ENCODE peak calls at places on chromosomes 1 and 21, in nine cellular contexts. W, R, U, O, Y, B, F, I and Z are unnamed samples.
A peak's percentile ranks its signal among the peaks of the same experiment; 100 is the strongest.

GRCh38 chr1:93851327-93851712 is 27.7 kb downstream of the DNTTIP2 start:
- DNase-seq in U (no peak), R (no peak), B (no peak), I (no peak), F (no peak), W (no peak), Y (no peak), O (no peak), Z (no peak)

GRCh38 chr21:17611414-17612022 is 1.2 kb downstream of the BTG3 start:
- DNase-seq in Y (peak; percentile 90), F (peak; percentile 72), B (peak; percentile 80), I (peak; percentile 86), U (peak; percentile 76), R (peak; percentile 59), O (peak; percentile 90), W (peak; percentile 94), Z (peak; percentile 75)

GRCh38 chr1:117181630-117182041 is 29.1 kb downstream of the VTCN1 start:
- DNase-seq in O (no peak), W (no peak), B (no peak), I (no peak), R (no peak), F (no peak), Y (peak; percentile 28), U (no peak), Z (no peak)

GRCh38 chr1:178634445-178634844 is 90.6 kb upstream of the RALGPS2 start:
- DNase-seq in Y (peak; percentile 62), O (no peak), U (no peak), W (peak; percentile 58), B (no peak), R (no peak), I (no peak), F (peak; percentile 70), Z (no peak)

GRCh38 chr1:81073580-81073979 is 727.2 kb upstream of the ADGRL2 start:
- DNase-seq in Y (no peak), I (no peak), W (no peak), O (no peak), F (no peak), B (no peak), R (no peak), U (no peak), Z (no peak)

GRCh38 chr1:156492591-156493080 is 7.9 kb downstream of the MEF2D start:
- DNase-seq in U (no peak), I (peak; percentile 64), F (peak; percentile 66), R (no peak), B (no peak), W (peak; percentile 83), O (no peak), Y (no peak), Z (no peak)

GRCh38 chr1:2840036-2840809 is 38.7 kb upstream of the TTC34 start:
- DNase-seq in Y (peak; percentile 34), F (no peak), O (no peak), I (peak; percentile 22), W (no peak), B (no peak), U (no peak), R (no peak), Z (no peak)

GRCh38 chr1:114154146-114154962 is 685 bp upstream of the SYT6 start:
- DNase-seq in O (peak; percentile 54), W (peak; percentile 67), B (no peak), F (no peak), U (peak; percentile 34), Y (peak; percentile 69), R (no peak), I (peak; percentile 45), Z (peak; percentile 12)

GRCh38 chr1:202616355-202616910 is 93.8 kb downstream of the SYT2 start:
- DNase-seq in O (no peak), R (no peak), W (no peak), Y (no peak), I (no peak), U (no peak), B (no peak), F (peak; percentile 43), Z (no peak)

GRCh38 chr1:68107771-68108170 is 57.3 kb upstream of the DIRAS3 start:
- DNase-seq in R (no peak), W (no peak), I (no peak), B (no peak), U (no peak), F (no peak), Y (no peak), O (no peak), Z (no peak)

GRCh38 chr1:94633051-94633450 is 91.5 kb upstream of the F3 start:
- DNase-seq in Y (no peak), O (no peak), W (no peak), B (no peak), R (no peak), F (no peak), U (no peak), I (no peak), Z (no peak)

GRCh38 chr21:42737969-42738590 is 84.7 kb downstream of the PDE9A start:
- DNase-seq in B (peak; percentile 47), F (peak; percentile 68), U (no peak), I (peak; percentile 76), O (no peak), Y (no peak), W (peak; percentile 67), R (no peak), Z (no peak)

DNA sequence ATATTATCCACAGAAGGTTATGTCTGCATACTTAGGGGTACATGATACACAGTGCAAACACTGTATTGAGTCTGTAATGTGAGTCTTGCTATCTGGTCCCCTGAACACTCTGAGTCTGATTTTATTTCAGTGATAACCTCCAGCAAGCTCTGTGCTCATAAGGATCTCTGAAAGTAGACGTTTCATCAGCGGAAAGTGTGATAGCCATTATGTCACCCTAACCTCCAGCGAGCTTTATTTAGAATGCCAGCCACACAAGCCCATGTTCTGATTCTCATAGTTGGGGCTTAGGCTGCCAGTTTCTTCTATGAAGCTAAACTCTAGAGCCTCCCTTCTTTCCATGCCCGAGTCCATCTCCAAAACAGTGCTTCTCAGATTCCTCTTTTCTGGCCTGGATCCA is 3.3 kb downstream of the NR5A2 start:
- DNase-seq in U (no peak), O (no peak), B (no peak), R (no peak), I (no peak), F (no peak), Y (no peak), W (no peak), Z (no peak)
- H3K27me3 ChIP-seq in U (peaks cover 83% of the 10 kb centered on the region), O (peaks cover 85% of the 10 kb centered on the region), B (no peaks in the 10 kb centered on the region), R (peaks cover 87% of the 10 kb centered on the region), I (peaks cover 65% of the 10 kb centered on the region), F (peaks cover 57% of the 10 kb centered on the region), Y (peaks cover 28% of the 10 kb centered on the region), W (peaks cover 48% of the 10 kb centered on the region), Z (peaks cover 89% of the 10 kb centered on the region)

GRCh38 chr1:245298781-245299180 is 144.0 kb downstream of the KIF26B start:
- DNase-seq in Y (no peak), R (no peak), W (no peak), U (no peak), I (no peak), B (no peak), O (no peak), F (no peak), Z (no peak)

GRCh38 chr1:245306020-245306419 is 151.2 kb downstream of the KIF26B start:
- DNase-seq in B (no peak), W (no peak), R (no peak), F (no peak), Y (no peak), O (no peak), U (no peak), I (no peak), Z (no peak)

GRCh38 chr1:245304698-245305097 is 149.9 kb downstream of the KIF26B start:
- DNase-seq in R (no peak), Y (no peak), W (no peak), F (no peak), O (no peak), U (no peak), I (no peak), B (no peak), Z (peak; percentile 17)

GRCh38 chr1:245301162-245301580 is 146.4 kb downstream of the KIF26B start:
- DNase-seq in I (no peak), U (no peak), O (no peak), R (no peak), Y (no peak), F (peak; percentile 66), B (no peak), W (peak; percentile 61), Z (no peak)

GRCh38 chr1:245301921-245302320 is 147.1 kb downstream of the KIF26B start:
- DNase-seq in I (no peak), B (no peak), U (no peak), O (no peak), W (no peak), Y (no peak), F (no peak), R (no peak), Z (no peak)
- H3K27me3 ChIP-seq in I (no peaks in the 10 kb centered on the region), B (no peaks in the 10 kb centered on the region), U (no peaks in the 10 kb centered on the region), O (peaks cover 32% of the 10 kb centered on the region), W (peaks cover 3% of the 10 kb centered on the region), Y (no peaks in the 10 kb centered on the region), F (no peaks in the 10 kb centered on the region), R (no peaks in the 10 kb centered on the region), Z (no peaks in the 10 kb centered on the region)

DNA sequence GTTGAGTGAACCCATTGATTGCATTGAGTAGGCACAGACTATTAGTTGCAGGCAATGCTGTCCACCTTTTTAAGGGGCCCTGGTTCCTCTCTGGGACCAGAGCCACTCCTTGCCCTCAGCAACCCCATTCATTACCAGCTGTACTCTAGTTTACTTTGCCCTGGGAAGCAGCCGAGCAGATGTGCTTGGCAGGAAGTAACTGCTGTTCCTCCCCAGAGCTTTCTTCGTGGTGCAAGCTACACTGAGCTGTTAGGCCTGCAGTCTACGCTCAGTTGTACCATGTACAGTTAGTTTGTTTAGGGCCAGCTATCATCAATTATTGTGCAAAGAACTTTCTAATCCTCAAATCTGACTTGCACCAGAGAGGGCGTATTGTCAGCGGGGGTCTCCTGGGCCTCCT is 7.2 kb downstream of the ASCL5 start:
- DNase-seq in R (no peak), O (no peak), I (no peak), B (no peak), Y (no peak), U (no peak), W (no peak), F (no peak), Z (no peak)
- H3K27me3 ChIP-seq in R (peaks cover 28% of the 10 kb centered on the region), O (no peaks in the 10 kb centered on the region), I (peaks cover 17% of the 10 kb centered on the region), B (no peaks in the 10 kb centered on the region), Y (no peaks in the 10 kb centered on the region), U (peaks cover 15% of the 10 kb centered on the region), W (peaks cover 15% of the 10 kb centered on the region), F (peaks cover 2% of the 10 kb centered on the region), Z (peaks cover 80% of the 10 kb centered on the region)

GRCh38 chr1:154831470-154831869 is 38.6 kb downstream of the KCNN3 start:
- DNase-seq in I (no peak), F (no peak), U (no peak), R (no peak), O (peak; percentile 43), B (no peak), W (no peak), Y (no peak), Z (no peak)

GRCh38 chr1:154835531-154836285 is 34.4 kb downstream of the KCNN3 start:
- DNase-seq in W (no peak), F (no peak), R (no peak), Y (no peak), O (no peak), B (no peak), U (no peak), I (peak; percentile 75), Z (no peak)

GRCh38 chr1:154833841-154834240 is 36.2 kb downstream of the KCNN3 start:
- DNase-seq in Y (no peak), W (no peak), R (no peak), O (no peak), U (no peak), I (no peak), B (no peak), F (no peak), Z (no peak)

GRCh38 chr1:154829062-154829461 is 41.0 kb downstream of the KCNN3 start:
- DNase-seq in B (no peak), R (no peak), Y (no peak), F (no peak), W (no peak), I (no peak), O (no peak), U (no peak), Z (no peak)

GRCh38 chr1:154832384-154832783 is 37.7 kb downstream of the KCNN3 start:
- DNase-seq in U (no peak), R (no peak), W (no peak), I (no peak), F (no peak), Y (no peak), B (no peak), O (no peak), Z (no peak)
- H3K27me3 ChIP-seq in U (no peaks in the 10 kb centered on the region), R (no peaks in the 10 kb centered on the region), W (no peaks in the 10 kb centered on the region), I (no peaks in the 10 kb centered on the region), F (no peaks in the 10 kb centered on the region), Y (no peaks in the 10 kb centered on the region), B (no peaks in the 10 kb centered on the region), O (no peaks in the 10 kb centered on the region), Z (peaks cover 57% of the 10 kb centered on the region)